ENCODE peak calls at places on chromosomes 4 and X, in ten cellular contexts. One of them, this sample, is unnamed.
A peak's percentile ranks its signal among the peaks of the same experiment; 100 is the strongest.

GRCh38 chr4:176333076-176333475 is 13.3 kb downstream of the SPCS3 start:
- DNase-seq in cardiac fibroblast: no peak
- DNase-seq in HTR-8/SVneo: no peak
- DNase-seq in fibroblast of the aortic adventitia: no peak
- DNase-seq in stomach: no peak
- DNase-seq in brain microvascular endothelial cell: no peak
- DNase-seq in GM06990: no peak
- DNase-seq in CD8-positive, alpha-beta memory T cell: no peak
- DNase-seq in anterior cingulate cortex: no peak
- DNase-seq in activated naive CD8-positive, alpha-beta T cell treated with anti-CD3 and anti-CD28 coated beads, Interleukin-2, amount 50 U/mL, for 24 hours: no peak
- DNase-seq in this sample: no peak

GRCh38 chr4:71026086-71026485 is 32.6 kb downstream of the DCK start:
- DNase-seq in cardiac fibroblast: peak; percentile 88
- DNase-seq in HTR-8/SVneo: peak; percentile 28
- DNase-seq in fibroblast of the aortic adventitia: peak; percentile 73
- DNase-seq in stomach: no peak
- DNase-seq in brain microvascular endothelial cell: peak; percentile 80
- DNase-seq in GM06990: no peak
- DNase-seq in CD8-positive, alpha-beta memory T cell: no peak
- DNase-seq in anterior cingulate cortex: no peak
- DNase-seq in activated naive CD8-positive, alpha-beta T cell treated with anti-CD3 and anti-CD28 coated beads, Interleukin-2, amount 50 U/mL, for 24 hours: no peak
- DNase-seq in this sample: no peak

GRCh38 chr4:149997881-149998421 is 80.3 kb upstream of the DCLK2 start:
- DNase-seq in cardiac fibroblast: peak; percentile 25
- DNase-seq in HTR-8/SVneo: no peak
- DNase-seq in fibroblast of the aortic adventitia: no peak
- DNase-seq in stomach: no peak
- DNase-seq in brain microvascular endothelial cell: no peak
- DNase-seq in GM06990: no peak
- DNase-seq in CD8-positive, alpha-beta memory T cell: no peak
- DNase-seq in anterior cingulate cortex: no peak
- DNase-seq in activated naive CD8-positive, alpha-beta T cell treated with anti-CD3 and anti-CD28 coated beads, Interleukin-2, amount 50 U/mL, for 24 hours: no peak
- DNase-seq in this sample: no peak

GRCh38 chr4:101599620-101600019 is 190.9 kb upstream of the BANK1 start:
- DNase-seq in cardiac fibroblast: peak; percentile 88
- DNase-seq in HTR-8/SVneo: no peak
- DNase-seq in fibroblast of the aortic adventitia: peak; percentile 81
- DNase-seq in stomach: no peak
- DNase-seq in brain microvascular endothelial cell: peak; percentile 25
- DNase-seq in GM06990: no peak
- DNase-seq in CD8-positive, alpha-beta memory T cell: no peak
- DNase-seq in anterior cingulate cortex: no peak
- DNase-seq in activated naive CD8-positive, alpha-beta T cell treated with anti-CD3 and anti-CD28 coated beads, Interleukin-2, amount 50 U/mL, for 24 hours: no peak
- DNase-seq in this sample: no peak

GRCh38 chr4:143699331-143700059 is 980 bp downstream of the FREM3 start:
- DNase-seq in cardiac fibroblast: no peak
- DNase-seq in HTR-8/SVneo: no peak
- DNase-seq in fibroblast of the aortic adventitia: no peak
- DNase-seq in stomach: no peak
- DNase-seq in brain microvascular endothelial cell: no peak
- DNase-seq in GM06990: peak; percentile 3
- DNase-seq in CD8-positive, alpha-beta memory T cell: no peak
- DNase-seq in anterior cingulate cortex: no peak
- DNase-seq in activated naive CD8-positive, alpha-beta T cell treated with anti-CD3 and anti-CD28 coated beads, Interleukin-2, amount 50 U/mL, for 24 hours: no peak
- DNase-seq in this sample: peak; percentile 57

GRCh38 chrX:38973327-38973726 is 172.1 kb downstream of the MID1IP1 start:
- DNase-seq in cardiac fibroblast: peak; percentile 7
- DNase-seq in HTR-8/SVneo: no peak
- DNase-seq in fibroblast of the aortic adventitia: peak; percentile 37
- DNase-seq in stomach: no peak
- DNase-seq in brain microvascular endothelial cell: no peak
- DNase-seq in GM06990: no peak
- DNase-seq in CD8-positive, alpha-beta memory T cell: no peak
- DNase-seq in anterior cingulate cortex: no peak
- DNase-seq in activated naive CD8-positive, alpha-beta T cell treated with anti-CD3 and anti-CD28 coated beads, Interleukin-2, amount 50 U/mL, for 24 hours: no peak
- DNase-seq in this sample: no peak

GRCh38 chrX:134443020-134443419 is 16.9 kb upstream of the HPRT1 start:
- DNase-seq in cardiac fibroblast: no peak
- DNase-seq in HTR-8/SVneo: no peak
- DNase-seq in fibroblast of the aortic adventitia: no peak
- DNase-seq in stomach: no peak
- DNase-seq in brain microvascular endothelial cell: no peak
- DNase-seq in GM06990: no peak
- DNase-seq in CD8-positive, alpha-beta memory T cell: no peak
- DNase-seq in anterior cingulate cortex: no peak
- DNase-seq in activated naive CD8-positive, alpha-beta T cell treated with anti-CD3 and anti-CD28 coated beads, Interleukin-2, amount 50 U/mL, for 24 hours: no peak
- DNase-seq in this sample: no peak

GRCh38 chrX:154096140-154097002 is 1.1 kb downstream of the MECP2 start:
- DNase-seq in cardiac fibroblast: peak; percentile 30
- DNase-seq in HTR-8/SVneo: no peak
- DNase-seq in fibroblast of the aortic adventitia: peak; percentile 39
- DNase-seq in stomach: no peak
- DNase-seq in brain microvascular endothelial cell: no peak
- DNase-seq in GM06990: peak; percentile 32
- DNase-seq in CD8-positive, alpha-beta memory T cell: no peak
- DNase-seq in anterior cingulate cortex: no peak
- DNase-seq in activated naive CD8-positive, alpha-beta T cell treated with anti-CD3 and anti-CD28 coated beads, Interleukin-2, amount 50 U/mL, for 24 hours: peak; percentile 29
- DNase-seq in this sample: no peak

GRCh38 chr4:68074397-68074796 is 55.3 kb downstream of the TMPRSS11F start:
- DNase-seq in cardiac fibroblast: peak; percentile 16
- DNase-seq in HTR-8/SVneo: no peak
- DNase-seq in fibroblast of the aortic adventitia: no peak
- DNase-seq in stomach: no peak
- DNase-seq in brain microvascular endothelial cell: no peak
- DNase-seq in GM06990: no peak
- DNase-seq in CD8-positive, alpha-beta memory T cell: no peak
- DNase-seq in anterior cingulate cortex: no peak
- DNase-seq in activated naive CD8-positive, alpha-beta T cell treated with anti-CD3 and anti-CD28 coated beads, Interleukin-2, amount 50 U/mL, for 24 hours: no peak
- DNase-seq in this sample: no peak

GRCh38 chr4:8852118-8852704 is 19.4 kb downstream of the HMX1 start:
- DNase-seq in cardiac fibroblast: no peak
- DNase-seq in HTR-8/SVneo: no peak
- DNase-seq in fibroblast of the aortic adventitia: no peak
- DNase-seq in stomach: no peak
- DNase-seq in brain microvascular endothelial cell: no peak
- DNase-seq in GM06990: no peak
- DNase-seq in CD8-positive, alpha-beta memory T cell: no peak
- DNase-seq in anterior cingulate cortex: no peak
- DNase-seq in activated naive CD8-positive, alpha-beta T cell treated with anti-CD3 and anti-CD28 coated beads, Interleukin-2, amount 50 U/mL, for 24 hours: no peak
- DNase-seq in this sample: peak; percentile 25

GRCh38 chrX:103417370-103417769 is 41.0 kb downstream of the BEX3 start:
- DNase-seq in cardiac fibroblast: no peak
- DNase-seq in HTR-8/SVneo: no peak
- DNase-seq in fibroblast of the aortic adventitia: no peak
- DNase-seq in stomach: no peak
- DNase-seq in brain microvascular endothelial cell: no peak
- DNase-seq in GM06990: no peak
- DNase-seq in CD8-positive, alpha-beta memory T cell: no peak
- DNase-seq in anterior cingulate cortex: no peak
- DNase-seq in activated naive CD8-positive, alpha-beta T cell treated with anti-CD3 and anti-CD28 coated beads, Interleukin-2, amount 50 U/mL, for 24 hours: no peak
- DNase-seq in this sample: no peak

GRCh38 chrX:47723083-47723482 is 64.1 kb upstream of the UXT start:
- DNase-seq in cardiac fibroblast: no peak
- DNase-seq in HTR-8/SVneo: no peak
- DNase-seq in fibroblast of the aortic adventitia: no peak
- DNase-seq in stomach: no peak
- DNase-seq in brain microvascular endothelial cell: no peak
- DNase-seq in GM06990: no peak
- DNase-seq in CD8-positive, alpha-beta memory T cell: no peak
- DNase-seq in anterior cingulate cortex: no peak
- DNase-seq in activated naive CD8-positive, alpha-beta T cell treated with anti-CD3 and anti-CD28 coated beads, Interleukin-2, amount 50 U/mL, for 24 hours: no peak
- DNase-seq in this sample: no peak

GRCh38 chr4:180770265-180770664 is 1472.9 kb upstream of the TENM3 start:
- DNase-seq in cardiac fibroblast: no peak
- DNase-seq in HTR-8/SVneo: no peak
- DNase-seq in fibroblast of the aortic adventitia: no peak
- DNase-seq in stomach: no peak
- DNase-seq in brain microvascular endothelial cell: no peak
- DNase-seq in GM06990: no peak
- DNase-seq in CD8-positive, alpha-beta memory T cell: no peak
- DNase-seq in anterior cingulate cortex: no peak
- DNase-seq in activated naive CD8-positive, alpha-beta T cell treated with anti-CD3 and anti-CD28 coated beads, Interleukin-2, amount 50 U/mL, for 24 hours: no peak
- DNase-seq in this sample: no peak

GRCh38 chr4:4343038-4343437 is 43.9 kb upstream of the NSG1 start:
- DNase-seq in cardiac fibroblast: no peak
- DNase-seq in HTR-8/SVneo: no peak
- DNase-seq in fibroblast of the aortic adventitia: no peak
- DNase-seq in stomach: no peak
- DNase-seq in brain microvascular endothelial cell: no peak
- DNase-seq in GM06990: no peak
- DNase-seq in CD8-positive, alpha-beta memory T cell: no peak
- DNase-seq in anterior cingulate cortex: no peak
- DNase-seq in activated naive CD8-positive, alpha-beta T cell treated with anti-CD3 and anti-CD28 coated beads, Interleukin-2, amount 50 U/mL, for 24 hours: no peak
- DNase-seq in this sample: no peak

GRCh38 chr4:54958236-54958635 is 167.2 kb downstream of the KDR start:
- DNase-seq in cardiac fibroblast: no peak
- DNase-seq in HTR-8/SVneo: no peak
- DNase-seq in fibroblast of the aortic adventitia: no peak
- DNase-seq in stomach: no peak
- DNase-seq in brain microvascular endothelial cell: peak; percentile 93
- DNase-seq in GM06990: no peak
- DNase-seq in CD8-positive, alpha-beta memory T cell: no peak
- DNase-seq in anterior cingulate cortex: no peak
- DNase-seq in activated naive CD8-positive, alpha-beta T cell treated with anti-CD3 and anti-CD28 coated beads, Interleukin-2, amount 50 U/mL, for 24 hours: no peak
- DNase-seq in this sample: no peak

GRCh38 chrX:40140706-40141499 is 43.1 kb upstream of the BCOR start:
- DNase-seq in cardiac fibroblast: peak; percentile 44
- DNase-seq in HTR-8/SVneo: no peak
- DNase-seq in fibroblast of the aortic adventitia: peak; percentile 76
- DNase-seq in stomach: peak; percentile 71
- DNase-seq in brain microvascular endothelial cell: no peak
- DNase-seq in GM06990: no peak
- DNase-seq in CD8-positive, alpha-beta memory T cell: no peak
- DNase-seq in anterior cingulate cortex: no peak
- DNase-seq in activated naive CD8-positive, alpha-beta T cell treated with anti-CD3 and anti-CD28 coated beads, Interleukin-2, amount 50 U/mL, for 24 hours: no peak
- DNase-seq in this sample: no peak

GRCh38 chr4:146949559-146949958 is 3.9 kb upstream of the TTC29 start:
- DNase-seq in cardiac fibroblast: no peak
- DNase-seq in HTR-8/SVneo: no peak
- DNase-seq in fibroblast of the aortic adventitia: no peak
- DNase-seq in stomach: no peak
- DNase-seq in brain microvascular endothelial cell: no peak
- DNase-seq in GM06990: no peak
- DNase-seq in CD8-positive, alpha-beta memory T cell: no peak
- DNase-seq in anterior cingulate cortex: no peak
- DNase-seq in activated naive CD8-positive, alpha-beta T cell treated with anti-CD3 and anti-CD28 coated beads, Interleukin-2, amount 50 U/mL, for 24 hours: no peak
- DNase-seq in this sample: no peak

GRCh38 chr4:168731006-168731636 is 234.3 kb downstream of the PALLD start:
- DNase-seq in cardiac fibroblast: peak; percentile 72
- DNase-seq in HTR-8/SVneo: no peak
- DNase-seq in fibroblast of the aortic adventitia: peak; percentile 39
- DNase-seq in stomach: no peak
- DNase-seq in brain microvascular endothelial cell: peak; percentile 45
- DNase-seq in GM06990: no peak
- DNase-seq in CD8-positive, alpha-beta memory T cell: no peak
- DNase-seq in anterior cingulate cortex: no peak
- DNase-seq in activated naive CD8-positive, alpha-beta T cell treated with anti-CD3 and anti-CD28 coated beads, Interleukin-2, amount 50 U/mL, for 24 hours: no peak
- DNase-seq in this sample: no peak

GRCh38 chr4:101604976-101605375 is 185.6 kb upstream of the BANK1 start:
- DNase-seq in cardiac fibroblast: no peak
- DNase-seq in HTR-8/SVneo: no peak
- DNase-seq in fibroblast of the aortic adventitia: no peak
- DNase-seq in stomach: no peak
- DNase-seq in brain microvascular endothelial cell: no peak
- DNase-seq in GM06990: no peak
- DNase-seq in CD8-positive, alpha-beta memory T cell: no peak
- DNase-seq in anterior cingulate cortex: no peak
- DNase-seq in activated naive CD8-positive, alpha-beta T cell treated with anti-CD3 and anti-CD28 coated beads, Interleukin-2, amount 50 U/mL, for 24 hours: no peak
- DNase-seq in this sample: no peak

GRCh38 chr4:47615385-47615784 is 130.3 kb downstream of the ATP10D start:
- DNase-seq in cardiac fibroblast: peak; percentile 34
- DNase-seq in HTR-8/SVneo: no peak
- DNase-seq in fibroblast of the aortic adventitia: peak; percentile 23
- DNase-seq in stomach: no peak
- DNase-seq in brain microvascular endothelial cell: peak; percentile 17
- DNase-seq in GM06990: no peak
- DNase-seq in CD8-positive, alpha-beta memory T cell: no peak
- DNase-seq in anterior cingulate cortex: no peak
- DNase-seq in activated naive CD8-positive, alpha-beta T cell treated with anti-CD3 and anti-CD28 coated beads, Interleukin-2, amount 50 U/mL, for 24 hours: no peak
- DNase-seq in this sample: no peak

GRCh38 chrX:22559506-22559905 is 286.8 kb downstream of the CBLL2 start:
- DNase-seq in cardiac fibroblast: no peak
- DNase-seq in HTR-8/SVneo: no peak
- DNase-seq in fibroblast of the aortic adventitia: peak; percentile 51
- DNase-seq in stomach: no peak
- DNase-seq in brain microvascular endothelial cell: no peak
- DNase-seq in GM06990: no peak
- DNase-seq in CD8-positive, alpha-beta memory T cell: no peak
- DNase-seq in anterior cingulate cortex: no peak
- DNase-seq in activated naive CD8-positive, alpha-beta T cell treated with anti-CD3 and anti-CD28 coated beads, Interleukin-2, amount 50 U/mL, for 24 hours: no peak
- DNase-seq in this sample: no peak

GRCh38 chr4:152352215-152352614 is 183.7 kb downstream of the FBXW7 start:
- DNase-seq in cardiac fibroblast: no peak
- DNase-seq in HTR-8/SVneo: no peak
- DNase-seq in fibroblast of the aortic adventitia: no peak
- DNase-seq in stomach: no peak
- DNase-seq in brain microvascular endothelial cell: no peak
- DNase-seq in GM06990: no peak
- DNase-seq in CD8-positive, alpha-beta memory T cell: no peak
- DNase-seq in anterior cingulate cortex: no peak
- DNase-seq in activated naive CD8-positive, alpha-beta T cell treated with anti-CD3 and anti-CD28 coated beads, Interleukin-2, amount 50 U/mL, for 24 hours: no peak
- DNase-seq in this sample: no peak

This sample was measured in pancreas.